ENCODE peak calls at places on chromosomes 7 and 10, in four cellular contexts. One of them, this sample, is unnamed.

GRCh38 chr10:56319386-56319785 is 41.7 kb downstream of the ZWINT start:
- DNase-seq in AG10803: peak
- DNase-seq in suprapubic skin: no peak
- DNase-seq in tibial artery: no peak
- DNase-seq in this sample: peak

GRCh38 chr10:118148245-118148644 is 101.5 kb upstream of the RAB11FIP2 start:
- DNase-seq in AG10803: no peak
- DNase-seq in suprapubic skin: no peak
- DNase-seq in tibial artery: no peak
- DNase-seq in this sample: no peak

GRCh38 chr7:113285411-113285810 is 167.1 kb upstream of the SMIM30 start:
- DNase-seq in AG10803: peak
- DNase-seq in suprapubic skin: no peak
- DNase-seq in tibial artery: no peak
- DNase-seq in this sample: no peak

GRCh38 chr10:227014-227413 is 91.8 kb downstream of the ZMYND11 start:
- DNase-seq in AG10803: peak
- DNase-seq in suprapubic skin: no peak
- DNase-seq in tibial artery: no peak
- DNase-seq in this sample: peak

GRCh38 chr7:99788554-99788953 is 4.6 kb upstream of the CYP3A4 start:
- DNase-seq in AG10803: peak
- DNase-seq in suprapubic skin: no peak
- DNase-seq in tibial artery: no peak
- DNase-seq in this sample: no peak

GRCh38 chr10:93461807-93462178 is 20.3 kb downstream of the MYOF start:
- DNase-seq in AG10803: peak
- DNase-seq in suprapubic skin: no peak
- DNase-seq in tibial artery: no peak
- DNase-seq in this sample: peak

GRCh38 chr7:108461855-108462254 is 5.6 kb upstream of the NRCAM start:
- DNase-seq in AG10803: peak
- DNase-seq in suprapubic skin: no peak
- DNase-seq in tibial artery: no peak
- DNase-seq in this sample: peak

GRCh38 chr7:139034855-139035587 is 821 bp downstream of the ZC3HAV1L start:
- DNase-seq in AG10803: peak
- DNase-seq in suprapubic skin: no peak
- DNase-seq in tibial artery: no peak
- DNase-seq in this sample: peak

GRCh38 chr10:51422311-51423120 is 276.9 kb downstream of the CSTF2T start:
- DNase-seq in AG10803: peak
- DNase-seq in suprapubic skin: no peak
- DNase-seq in tibial artery: peak
- DNase-seq in this sample: peak

GRCh38 chr10:67114945-67115344 is 189.1 kb downstream of the LRRTM3 start:
- DNase-seq in AG10803: no peak
- DNase-seq in suprapubic skin: no peak
- DNase-seq in tibial artery: no peak
- DNase-seq in this sample: no peak

GRCh38 chr10:12228851-12229250 is 32.9 kb downstream of the CDC123 start:
- DNase-seq in AG10803: no peak
- DNase-seq in suprapubic skin: no peak
- DNase-seq in tibial artery: no peak
- DNase-seq in this sample: no peak

GRCh38 chr10:114015708-114016107 is 28.0 kb upstream of the ADRB1 start:
- DNase-seq in AG10803: no peak
- DNase-seq in suprapubic skin: no peak
- DNase-seq in tibial artery: no peak
- DNase-seq in this sample: no peak

GRCh38 chr10:95360122-95360715 is 69.4 kb upstream of the PDLIM1 start:
- DNase-seq in AG10803: no peak
- DNase-seq in suprapubic skin: no peak
- DNase-seq in tibial artery: no peak
- DNase-seq in this sample: peak

DNA sequence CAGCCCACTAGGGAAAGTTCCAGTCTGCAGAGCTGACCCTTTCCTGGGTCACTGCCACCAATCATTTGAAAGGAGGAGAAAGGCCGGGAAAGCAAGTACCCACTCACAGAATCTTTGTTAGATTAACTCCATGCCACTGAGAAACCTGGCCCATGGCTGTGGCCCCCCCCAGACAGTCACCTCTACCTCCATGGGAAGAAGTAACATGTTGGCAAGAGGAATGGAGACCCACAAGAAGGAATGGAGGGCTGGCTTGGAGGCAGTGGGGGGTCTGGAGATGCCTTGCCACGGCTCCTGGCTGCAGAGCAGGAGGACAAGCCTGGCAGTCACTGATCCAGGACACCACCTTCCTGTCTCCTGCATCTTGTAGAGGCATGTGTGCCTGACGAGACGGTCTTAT is 32.9 kb downstream of the CUZD1 start:
- DNase-seq in AG10803: no peak
- DNase-seq in suprapubic skin: no peak
- DNase-seq in tibial artery: no peak
- DNase-seq in this sample: no peak
- TF ChIP-seq CTCF in AG10803: no peak
- TF ChIP-seq CTCF in suprapubic skin: no peak
- TF ChIP-seq CTCF in tibial artery: no peak
- TF ChIP-seq CTCF in this sample: no peak

GRCh38 chr10:43667736-43668371 is 19.2 kb upstream of the ZNF32 start:
- DNase-seq in AG10803: no peak
- DNase-seq in suprapubic skin: no peak
- DNase-seq in tibial artery: no peak
- DNase-seq in this sample: no peak
- H3K4me3 ChIP-seq in AG10803: no peak
- H3K4me3 ChIP-seq in suprapubic skin: peak
- H3K4me3 ChIP-seq in tibial artery: peak
- H3K4me3 ChIP-seq in this sample: no peak

GRCh38 chr10:81348003-81348402 is 527.0 kb upstream of the NRG3 start:
- DNase-seq in AG10803: no peak
- DNase-seq in suprapubic skin: no peak
- DNase-seq in tibial artery: no peak
- DNase-seq in this sample: no peak
- TF ChIP-seq CTCF in AG10803: no peak
- TF ChIP-seq CTCF in suprapubic skin: no peak
- TF ChIP-seq CTCF in tibial artery: no peak
- TF ChIP-seq CTCF in this sample: no peak

GRCh38 chr7:91266067-91266930 is 2.1 kb downstream of the FZD1 start:
- DNase-seq in AG10803: no peak
- DNase-seq in suprapubic skin: no peak
- DNase-seq in tibial artery: peak
- DNase-seq in this sample: no peak
- H3K4me3 ChIP-seq in AG10803: peak
- H3K4me3 ChIP-seq in suprapubic skin: peak
- H3K4me3 ChIP-seq in tibial artery: peak
- H3K4me3 ChIP-seq in this sample: peak

GRCh38 chr7:68444042-68444441 is 1154.2 kb upstream of the AUTS2 start:
- DNase-seq in AG10803: no peak
- DNase-seq in suprapubic skin: no peak
- DNase-seq in tibial artery: no peak
- DNase-seq in this sample: no peak
- TF ChIP-seq CTCF in AG10803: no peak
- TF ChIP-seq CTCF in suprapubic skin: no peak
- TF ChIP-seq CTCF in tibial artery: no peak
- TF ChIP-seq CTCF in this sample: no peak

GRCh38 chr10:6514180-6514579 is 65.9 kb downstream of the PRKCQ start:
- DNase-seq in AG10803: no peak
- DNase-seq in suprapubic skin: no peak
- DNase-seq in tibial artery: no peak
- DNase-seq in this sample: no peak

GRCh38 chr10:6514844-6515780 is 65.0 kb downstream of the PRKCQ start:
- DNase-seq in AG10803: no peak
- DNase-seq in suprapubic skin: no peak
- DNase-seq in tibial artery: no peak
- DNase-seq in this sample: no peak

GRCh38 chr10:6516877-6517276 is 63.2 kb downstream of the PRKCQ start:
- DNase-seq in AG10803: no peak
- DNase-seq in suprapubic skin: no peak
- DNase-seq in tibial artery: no peak
- DNase-seq in this sample: no peak

GRCh38 chr10:6518791-6519430 is 61.2 kb downstream of the PRKCQ start:
- DNase-seq in AG10803: no peak
- DNase-seq in suprapubic skin: no peak
- DNase-seq in tibial artery: no peak
- DNase-seq in this sample: no peak

GRCh38 chr10:6516277-6516676 is 63.8 kb downstream of the PRKCQ start:
- DNase-seq in AG10803: no peak
- DNase-seq in suprapubic skin: no peak
- DNase-seq in tibial artery: no peak
- DNase-seq in this sample: no peak
- H3K4me3 ChIP-seq in AG10803: no peak
- H3K4me3 ChIP-seq in suprapubic skin: no peak
- H3K4me3 ChIP-seq in tibial artery: no peak
- H3K4me3 ChIP-seq in this sample: no peak

GRCh38 chr10:132576671-132577349 is 39.2 kb downstream of the INPP5A start:
- DNase-seq in AG10803: no peak
- DNase-seq in suprapubic skin: no peak
- DNase-seq in tibial artery: no peak
- DNase-seq in this sample: no peak

GRCh38 chr10:132579027-132579859 is 41.7 kb downstream of the INPP5A start:
- DNase-seq in AG10803: no peak
- DNase-seq in suprapubic skin: no peak
- DNase-seq in tibial artery: peak
- DNase-seq in this sample: no peak

GRCh38 chr10:132575320-132576201 is 38.0 kb downstream of the INPP5A start:
- DNase-seq in AG10803: peak
- DNase-seq in suprapubic skin: no peak
- DNase-seq in tibial artery: peak
- DNase-seq in this sample: peak

GRCh38 chr10:132578287-132578951 is 40.8 kb downstream of the INPP5A start:
- DNase-seq in AG10803: no peak
- DNase-seq in suprapubic skin: no peak
- DNase-seq in tibial artery: no peak
- DNase-seq in this sample: no peak

GRCh38 chr10:132577350-132578005 is 39.9 kb downstream of the INPP5A start:
- DNase-seq in AG10803: no peak
- DNase-seq in suprapubic skin: no peak
- DNase-seq in tibial artery: no peak
- DNase-seq in this sample: peak
- TF ChIP-seq CTCF in AG10803: peak
- TF ChIP-seq CTCF in suprapubic skin: no peak
- TF ChIP-seq CTCF in tibial artery: peak
- TF ChIP-seq CTCF in this sample: no peak

DNA sequence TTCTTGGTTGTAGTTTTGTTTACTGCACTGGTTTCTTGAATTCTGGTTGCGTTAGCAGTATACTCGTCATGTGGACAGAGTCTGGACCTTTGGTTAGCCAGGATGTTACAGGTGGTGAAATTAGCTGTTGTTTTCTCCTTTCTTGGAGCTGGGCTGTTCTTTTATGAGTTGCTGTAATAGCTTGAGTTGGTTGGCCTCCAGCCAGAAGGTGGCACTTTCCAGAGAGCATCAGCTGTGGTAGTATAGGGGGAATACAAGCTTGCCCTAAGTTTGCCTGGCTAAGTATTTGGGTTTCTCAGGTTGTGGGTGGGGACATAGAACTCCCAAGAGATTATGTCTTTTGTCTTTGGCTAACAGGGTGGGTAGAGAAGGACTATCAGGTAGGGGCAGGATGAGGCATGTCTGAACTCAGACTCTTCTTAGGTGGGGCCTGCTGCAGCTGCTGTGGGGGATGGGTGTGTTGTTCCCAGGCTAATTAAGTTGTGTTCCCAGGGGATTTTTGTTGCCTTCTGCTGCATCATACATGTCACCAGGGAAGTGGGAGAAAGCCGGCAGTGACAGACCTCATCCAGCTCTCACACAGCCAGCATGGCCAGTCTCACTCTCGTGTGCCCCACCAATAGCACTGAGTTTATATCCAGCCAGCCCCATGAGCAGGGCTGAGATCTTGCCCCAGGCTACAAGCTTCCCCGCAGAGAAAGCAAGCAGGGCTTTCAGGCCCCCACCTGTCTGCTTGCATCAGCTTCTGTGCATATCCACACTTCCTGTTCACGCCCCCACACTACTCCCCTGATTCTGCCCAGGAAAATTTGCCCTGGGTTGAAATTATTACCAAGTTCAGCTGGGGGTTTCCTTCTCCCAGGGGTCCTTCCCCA is 246.8 kb upstream of the TPK1 start:
- DNase-seq in AG10803: no peak
- DNase-seq in suprapubic skin: no peak
- DNase-seq in tibial artery: no peak
- DNase-seq in this sample: no peak
- H3K4me3 ChIP-seq in AG10803: no peak
- H3K4me3 ChIP-seq in suprapubic skin: no peak
- H3K4me3 ChIP-seq in tibial artery: no peak
- H3K4me3 ChIP-seq in this sample: no peak

GRCh38 chr7:57300747-57301146 is 149.2 kb upstream of the ZNF716 start:
- DNase-seq in AG10803: no peak
- DNase-seq in suprapubic skin: no peak
- DNase-seq in tibial artery: no peak
- DNase-seq in this sample: no peak

GRCh38 chr7:57308631-57309408 is 141.2 kb upstream of the ZNF716 start:
- DNase-seq in AG10803: no peak
- DNase-seq in suprapubic skin: no peak
- DNase-seq in tibial artery: no peak
- DNase-seq in this sample: no peak

DNA sequence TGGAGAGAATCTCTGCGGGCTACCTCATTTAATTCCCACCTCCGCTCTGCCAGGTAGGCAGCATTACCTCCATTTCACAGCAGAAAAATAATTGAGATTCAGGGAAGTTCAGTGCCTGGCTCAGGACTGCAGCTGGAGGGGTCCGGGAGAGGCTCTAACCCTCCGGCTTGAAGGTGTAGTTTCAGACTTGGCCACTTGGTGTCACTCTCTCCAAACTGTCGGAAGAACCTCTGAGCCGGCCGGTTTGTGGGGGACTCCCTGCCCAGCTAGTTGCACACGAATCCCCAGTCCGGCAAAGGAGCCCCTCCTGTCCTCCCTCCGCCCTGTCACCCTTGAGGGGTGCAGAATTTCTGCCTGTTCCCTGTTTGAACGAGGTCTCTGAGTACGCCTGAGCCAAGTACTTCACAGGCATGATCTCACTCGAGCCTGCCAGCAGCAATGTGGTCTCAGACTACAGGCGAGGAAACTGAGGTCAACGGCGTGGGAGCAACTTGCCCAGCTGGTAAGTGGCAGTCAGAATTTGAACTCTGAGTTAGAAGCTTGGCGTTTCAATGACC is 144.7 kb upstream of the ZNF716 start:
- DNase-seq in AG10803: no peak
- DNase-seq in suprapubic skin: no peak
- DNase-seq in tibial artery: no peak
- DNase-seq in this sample: no peak
- TF ChIP-seq CTCF in AG10803: no peak
- TF ChIP-seq CTCF in suprapubic skin: no peak
- TF ChIP-seq CTCF in tibial artery: no peak
- TF ChIP-seq CTCF in this sample: peak

GRCh38 chr7:104950006-104950405 is 64.0 kb upstream of the KMT2E start:
- DNase-seq in AG10803: no peak
- DNase-seq in suprapubic skin: no peak
- DNase-seq in tibial artery: no peak
- DNase-seq in this sample: no peak

GRCh38 chr7:104943502-104944343 is 70.3 kb upstream of the KMT2E start:
- DNase-seq in AG10803: no peak
- DNase-seq in suprapubic skin: no peak
- DNase-seq in tibial artery: peak
- DNase-seq in this sample: peak

GRCh38 chr7:104950754-104951153 is 63.3 kb upstream of the KMT2E start:
- DNase-seq in AG10803: peak
- DNase-seq in suprapubic skin: no peak
- DNase-seq in tibial artery: no peak
- DNase-seq in this sample: peak

GRCh38 chr7:104946338-104946737 is 67.7 kb upstream of the KMT2E start:
- DNase-seq in AG10803: no peak
- DNase-seq in suprapubic skin: no peak
- DNase-seq in tibial artery: no peak
- DNase-seq in this sample: no peak

GRCh38 chr7:104945599-104945956 is 68.4 kb upstream of the KMT2E start:
- DNase-seq in AG10803: no peak
- DNase-seq in suprapubic skin: no peak
- DNase-seq in tibial artery: no peak
- DNase-seq in this sample: no peak
- H3K4me3 ChIP-seq in AG10803: no peak
- H3K4me3 ChIP-seq in suprapubic skin: no peak
- H3K4me3 ChIP-seq in tibial artery: no peak
- H3K4me3 ChIP-seq in this sample: no peak

This sample was measured in cardiac fibroblast.